ENCODE peak calls at places on chromosome 19, in five cellular contexts. Z is heart right ventricle, C is neural progenitor cell, V is tibial nerve, B is AG09309. P is an unnamed sample.

GRCh38 chr19:46745521-46746280 is at the start of gene FKRP:
- DNase-seq in Z (no peak), B (no peak), V (no peak), C (peak), P (no peak)

GRCh38 chr19:29934781-29935180 is 7.3 kb upstream of the URI1 start:
- DNase-seq in B (no peak), C (no peak), V (no peak), Z (no peak), P (no peak)

GRCh38 chr19:58544591-58545285 is 874 bp downstream of the TRIM28 start:
- DNase-seq in C (peak), V (no peak), B (no peak), Z (no peak), P (no peak)

GRCh38 chr19:55340144-55340783 is 588 bp downstream of the KMT5C start:
- DNase-seq in V (no peak), B (no peak), C (no peak), Z (no peak), P (no peak)

GRCh38 chr19:44757057-44757734 is 8.7 kb downstream of the BCL3 start:
- DNase-seq in Z (peak), B (no peak), V (peak), C (peak), P (no peak)

GRCh38 chr19:12676384-12676792 is 5.3 kb downstream of the DHPS start:
- DNase-seq in Z (peak), B (no peak), C (peak), V (peak), P (no peak)

GRCh38 chr19:40398417-40399056 is 8.6 kb upstream of the HIPK4 start:
- DNase-seq in C (peak), V (no peak), B (no peak), Z (no peak), P (no peak)

GRCh38 chr19:28823338-28823961 is 389.5 kb downstream of the UQCRFS1 start:
- DNase-seq in V (no peak), Z (no peak), B (no peak), C (peak), P (no peak)

GRCh38 chr19:46181386-46181774 is 33.3 kb downstream of the IGFL2 start:
- DNase-seq in V (no peak), C (no peak), B (no peak), Z (no peak), P (no peak)

GRCh38 chr19:5953680-5954213 is 24.2 kb downstream of the RANBP3 start:
- DNase-seq in Z (no peak), C (no peak), V (no peak), B (peak), P (no peak)

GRCh38 chr19:9914001-9914314 is 22.4 kb downstream of the OLFM2 start:
- DNase-seq in V (no peak), B (no peak), Z (no peak), C (peak), P (no peak)

GRCh38 chr19:41646589-41647204 is 19.8 kb upstream of the CEACAM4 start:
- DNase-seq in V (no peak), Z (no peak), C (no peak), B (no peak), P (no peak)

GRCh38 chr19:58514564-58515020 is 2.8 kb upstream of the SLC27A5 start:
- DNase-seq in C (no peak), Z (no peak), B (no peak), V (no peak), P (no peak)

GRCh38 chr19:42512743-42513304 is 15.5 kb downstream of the CEACAM1 start:
- DNase-seq in V (no peak), C (no peak), B (no peak), Z (no peak), P (no peak)

GRCh38 chr19:17590780-17591688 is 35.6 kb downstream of the COLGALT1 start:
- DNase-seq in C (no peak), V (no peak), B (no peak), Z (no peak), P (no peak)

GRCh38 chr19:6802336-6803035 is 30.0 kb downstream of the VAV1 start:
- DNase-seq in Z (peak), V (no peak), C (peak), B (no peak), P (peak)

GRCh38 chr19:6593651-6594416 is 2.9 kb upstream of the CD70 start:
- DNase-seq in B (no peak), Z (no peak), V (no peak), C (no peak), P (no peak)

GRCh38 chr19:12163841-12164240 is 945 bp downstream of the ZNF136 start:
- DNase-seq in V (no peak), C (peak), Z (no peak), B (peak), P (no peak)

GRCh38 chr19:5193192-5193591 is 147.4 kb downstream of the PTPRS start:
- DNase-seq in B (no peak), Z (no peak), C (peak), V (no peak), P (no peak)

GRCh38 chr19:41355802-41356201 is 2.1 kb upstream of the TGFB1 start:
- DNase-seq in V (no peak), C (no peak), Z (no peak), B (no peak), P (no peak)

GRCh38 chr19:46081928-46082727 is 41.3 kb upstream of the IGFL4 start:
- DNase-seq in B (no peak), V (no peak), Z (no peak), C (peak), P (no peak)

GRCh38 chr19:23527797-23528196 is 132.5 kb upstream of the ZNF91 start:
- DNase-seq in V (no peak), Z (no peak), C (no peak), B (no peak), P (no peak)

GRCh38 chr19:28486934-28487333 is 726.0 kb downstream of the UQCRFS1 start:
- DNase-seq in Z (no peak), C (no peak), B (no peak), V (no peak), P (no peak)

GRCh38 chr19:36221474-36221873 is 6.6 kb downstream of the ZNF146 start:
- DNase-seq in C (no peak), V (no peak), B (no peak), Z (no peak), P (no peak)

GRCh38 chr19:6772028-6772865 is at the start of gene VAV1:
- DNase-seq in Z (peak), B (no peak), V (no peak), C (no peak), P (peak)

GRCh38 chr19:58218899-58219298 is 9.8 kb upstream of the ZNF544 start:
- DNase-seq in B (no peak), V (no peak), Z (no peak), C (peak), P (no peak)

GRCh38 chr19:6204212-6204611 is 68.7 kb downstream of the ACSBG2 start:
- DNase-seq in Z (no peak), C (no peak), V (no peak), B (no peak), P (no peak)

GRCh38 chr19:18919895-18920204 is 335 bp downstream of the DDX49 start:
- DNase-seq in B (no peak), C (no peak), V (no peak), Z (no peak), P (no peak)

GRCh38 chr19:18912933-18913332 is 6.3 kb downstream of the COPE start:
- DNase-seq in B (no peak), Z (no peak), C (no peak), V (no peak), P (no peak)

GRCh38 chr19:18919086-18919894 is at the start of the genes COPE and DDX49:
- DNase-seq in B (peak), V (peak), Z (peak), C (peak), P (peak)

GRCh38 chr19:18913466-18913865 is 5.7 kb downstream of the COPE start:
- DNase-seq in V (no peak), B (no peak), C (no peak), Z (no peak), P (no peak)

GRCh38 chr19:18915639-18916038 is 3.5 kb downstream of the COPE start:
- DNase-seq in B (no peak), Z (no peak), C (peak), V (no peak), P (no peak)
- TF ChIP-seq CTCF in B (peak), Z (no peak), C (peak), V (no peak), P (peak)

DNA sequence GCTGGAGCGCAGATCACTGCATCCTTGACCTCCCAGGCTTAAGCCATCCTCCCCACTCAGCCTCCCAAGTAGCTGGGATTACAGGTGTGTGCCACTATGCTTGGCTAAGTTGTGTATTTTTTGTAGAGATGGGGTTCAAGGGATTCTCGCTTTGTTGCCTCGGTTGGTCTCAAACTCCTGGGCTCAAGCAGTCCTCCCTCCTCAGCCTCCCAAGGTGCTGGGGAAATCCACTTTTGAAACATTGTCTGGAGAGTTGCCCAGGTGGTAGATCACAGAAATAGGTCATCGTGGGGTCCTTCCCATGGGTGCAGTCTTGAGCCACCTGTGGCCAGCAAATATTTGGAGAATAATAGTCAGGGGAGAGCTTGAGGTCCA is 5.2 kb downstream of the LDLR start:
- DNase-seq in Z (no peak), C (no peak), V (no peak), B (no peak), P (no peak)
- H3K4me3 ChIP-seq in Z (no peak), C (no peak), V (no peak), B (no peak), P (no peak)

DNA sequence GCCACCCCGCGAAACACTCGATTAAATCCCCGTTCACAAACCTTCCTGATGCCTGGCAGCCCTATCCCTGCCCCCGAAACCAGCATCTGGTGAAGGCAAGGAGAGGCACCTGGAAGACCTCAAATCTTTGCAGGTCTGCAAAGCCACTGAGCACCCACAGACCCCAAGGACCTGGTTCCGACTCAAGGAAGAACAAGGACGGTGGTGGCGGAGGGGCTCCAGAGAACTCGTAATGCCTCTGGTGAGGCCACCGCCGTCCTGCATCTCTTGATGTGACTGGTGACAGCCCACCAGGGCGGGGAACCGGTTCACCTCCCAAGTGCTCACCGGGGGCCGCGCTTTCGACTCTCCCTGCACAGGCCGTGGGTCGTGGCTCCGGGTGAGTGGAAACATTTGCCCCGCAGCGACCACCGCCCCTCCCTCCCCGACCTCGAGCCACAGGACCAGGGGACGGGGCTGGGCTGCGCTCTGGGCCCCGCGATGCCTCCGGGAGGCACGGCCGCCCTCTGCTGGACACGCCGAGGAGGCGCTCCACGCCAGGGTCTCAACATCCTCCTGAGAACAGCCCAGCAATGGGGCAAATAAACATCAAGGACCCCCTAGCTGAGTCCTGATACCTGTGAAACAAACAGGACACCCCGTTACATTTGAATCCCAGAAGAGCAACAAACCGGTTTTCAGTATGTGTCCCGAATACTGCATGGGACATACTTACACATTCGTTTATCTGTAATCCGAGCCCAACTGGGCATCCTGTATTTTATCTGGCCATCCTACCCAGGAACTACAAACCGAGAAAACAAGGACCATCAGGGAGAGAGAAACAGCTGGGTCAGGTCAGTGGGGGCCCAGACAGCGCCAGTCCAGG is 3.9 kb upstream of the PLPP2 start:
- DNase-seq in C (peak), V (no peak), Z (no peak), B (no peak), P (no peak)
- TF ChIP-seq CTCF in C (peak), V (peak), Z (peak), B (peak), P (peak)

GRCh38 chr19:7871530-7872305 is 2.5 kb downstream of the PRR36 start:
- DNase-seq in Z (peak), C (peak), B (peak), V (peak), P (no peak)

GRCh38 chr19:7872306-7873204 is 1.6 kb downstream of the PRR36 start:
- DNase-seq in Z (no peak), C (no peak), B (no peak), V (no peak), P (no peak)

GRCh38 chr19:7869910-7870511 is 4.2 kb downstream of the PRR36 start:
- DNase-seq in B (no peak), V (no peak), Z (peak), C (peak), P (no peak)

GRCh38 chr19:7870571-7871279 is 3.5 kb downstream of the PRR36 start:
- DNase-seq in B (no peak), V (no peak), Z (peak), C (peak), P (no peak)

DNA sequence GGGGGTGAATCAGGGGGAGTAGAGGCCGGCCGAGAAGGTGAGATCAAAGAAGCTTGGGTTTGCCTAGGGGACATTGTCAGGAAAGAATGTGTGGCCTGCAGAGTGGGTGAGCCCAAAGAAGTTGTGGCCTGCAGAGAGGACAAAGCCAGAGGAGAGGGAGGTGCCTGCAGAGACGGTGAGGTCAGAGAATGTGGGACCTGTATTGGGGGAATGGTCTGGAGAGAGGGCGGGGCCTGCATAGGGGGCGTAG is 3.0 kb downstream of the PRR36 start:
- DNase-seq in Z (no peak), C (no peak), B (no peak), V (no peak), P (no peak)
- H3K4me3 ChIP-seq in Z (no peak), C (peak), B (no peak), V (no peak), P (no peak)

GRCh38 chr19:1383014-1383310 is 745 bp upstream of the NDUFS7 start:
- DNase-seq in V (no peak), B (no peak), Z (no peak), C (no peak), P (no peak)

GRCh38 chr19:1384478-1385110 is 887 bp downstream of the NDUFS7 start:
- DNase-seq in B (no peak), C (no peak), V (no peak), Z (no peak), P (no peak)

GRCh38 chr19:1382250-1382649 is 1.5 kb upstream of the NDUFS7 start:
- DNase-seq in B (no peak), Z (no peak), V (no peak), C (no peak), P (no peak)

GRCh38 chr19:1384085-1384462 is 367 bp downstream of the NDUFS7 start:
- DNase-seq in B (no peak), V (no peak), C (no peak), Z (no peak), P (no peak)

GRCh38 chr19:1383311-1384084 is at the start of gene NDUFS7:
- DNase-seq in V (peak), B (peak), Z (peak), C (peak), P (peak)
- TF ChIP-seq CTCF in V (no peak), B (peak), Z (no peak), C (peak), P (no peak)

GRCh38 chr19:14112051-14112808 is 5.3 kb downstream of the PRKACA start:
- DNase-seq in B (no peak), Z (peak), C (no peak), V (no peak), P (no peak)

GRCh38 chr19:14113762-14114414 is 3.7 kb downstream of the PRKACA start:
- DNase-seq in B (no peak), V (no peak), C (no peak), Z (no peak), P (no peak)

GRCh38 chr19:14111486-14111885 is 6.1 kb downstream of the PRKACA start:
- DNase-seq in V (no peak), Z (no peak), C (no peak), B (no peak), P (no peak)

GRCh38 chr19:14114439-14114838 is 3.1 kb downstream of the PRKACA start:
- DNase-seq in Z (no peak), V (no peak), B (no peak), C (no peak), P (no peak)

GRCh38 chr19:14112809-14113385 is 4.7 kb downstream of the PRKACA start:
- DNase-seq in B (no peak), Z (peak), V (peak), C (no peak), P (no peak)
- H3K4me3 ChIP-seq in B (no peak), Z (peak), V (no peak), C (no peak), P (no peak)

DNA sequence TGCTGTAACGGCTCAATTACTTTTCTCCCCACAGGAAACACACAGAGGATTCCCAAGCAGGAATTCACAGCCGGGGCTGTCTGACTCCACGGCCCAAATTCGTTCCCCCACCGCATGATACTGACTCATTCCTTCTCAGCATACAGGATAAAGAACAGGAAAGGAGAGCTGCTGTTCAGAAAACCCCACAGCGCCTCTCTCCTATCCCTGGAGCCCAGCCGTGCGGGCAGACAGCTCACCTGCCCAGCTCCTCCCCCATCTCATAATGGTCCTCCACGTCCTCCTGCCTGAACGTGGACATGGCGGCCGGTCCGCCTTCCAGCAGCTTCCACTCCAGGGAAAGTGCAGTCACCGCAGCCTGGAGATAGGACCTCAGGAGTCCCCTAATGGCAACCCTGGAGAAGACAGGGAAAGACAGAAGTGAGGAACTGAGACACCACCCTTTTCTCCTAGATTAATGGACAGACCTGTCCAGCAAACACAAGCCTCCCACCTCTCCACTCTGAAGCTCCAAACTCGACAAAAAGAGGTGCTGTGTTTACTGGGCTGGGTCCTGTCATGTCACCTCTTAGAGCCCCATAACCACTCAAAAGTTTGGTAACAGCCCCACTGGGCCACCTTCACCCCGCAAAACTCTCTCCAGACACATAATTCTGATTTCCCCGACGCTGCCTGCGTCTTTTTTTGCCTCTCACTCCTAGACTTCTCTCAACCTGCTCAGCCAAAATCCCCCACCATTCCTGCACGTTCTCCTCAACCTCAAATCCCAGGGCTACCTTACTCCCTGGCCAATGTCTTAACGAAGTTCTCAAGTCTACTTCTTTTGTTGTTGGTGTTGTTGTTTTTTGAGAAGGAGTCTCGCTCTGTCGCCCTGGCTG is 1.2 kb downstream of the DAPK3 start:
- DNase-seq in B (peak), V (no peak), Z (peak), C (peak), P (no peak)
- TF ChIP-seq CTCF in B (peak), V (no peak), Z (no peak), C (peak), P (peak)

GRCh38 chr19:49414256-49414655 is 9.0 kb downstream of the PTH2 start:
- DNase-seq in B (no peak), V (no peak), C (no peak), Z (no peak), P (no peak)

GRCh38 chr19:49408816-49409440 is 14.3 kb downstream of the PTH2 start:
- DNase-seq in C (no peak), V (no peak), B (no peak), Z (no peak), P (no peak)

GRCh38 chr19:49409441-49410029 is 13.7 kb downstream of the PTH2 start:
- DNase-seq in C (no peak), B (no peak), Z (no peak), V (no peak), P (no peak)

GRCh38 chr19:49413348-49413747 is 9.9 kb downstream of the PTH2 start:
- DNase-seq in B (no peak), C (peak), Z (peak), V (no peak), P (no peak)

DNA sequence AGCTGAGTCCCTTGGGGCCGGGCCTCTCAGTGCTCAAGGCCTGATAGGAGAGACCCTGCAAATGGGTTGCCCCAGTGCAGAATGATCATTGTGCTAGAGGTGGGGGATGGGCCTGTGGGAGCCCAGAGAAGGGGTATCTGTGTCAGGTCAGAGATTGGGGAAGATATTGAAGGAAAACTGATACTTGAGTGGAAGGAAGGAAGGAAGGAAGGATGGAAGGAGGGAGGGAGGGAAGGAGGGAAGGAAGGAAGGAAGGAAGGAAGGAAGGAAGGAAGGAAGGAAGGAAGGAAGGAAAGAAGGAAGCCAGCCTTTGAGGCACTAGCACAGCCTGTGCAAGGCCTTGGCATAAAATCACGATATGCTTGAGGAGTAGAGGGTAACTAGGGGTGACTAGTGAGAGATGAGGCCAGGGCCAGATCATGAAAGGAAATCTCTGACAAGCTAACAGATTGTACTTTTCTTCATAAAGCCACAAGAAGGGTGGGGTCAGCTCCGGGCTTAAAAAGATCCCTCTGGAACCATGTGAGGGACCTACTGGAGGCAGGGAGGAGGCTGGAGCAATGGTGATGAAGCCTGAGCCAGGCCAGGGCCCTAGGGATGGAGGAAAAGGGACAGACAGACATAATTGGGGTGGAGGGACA is 11.4 kb downstream of the PTH2 start:
- DNase-seq in B (no peak), C (no peak), Z (no peak), V (no peak), P (no peak)
- H3K4me3 ChIP-seq in B (no peak), C (no peak), Z (no peak), V (no peak), P (no peak)